ENCODE peak calls at places on chromosomes 5 and 9, in four cellular contexts. Y is H1, S is WTC11, D is K562. C is an unnamed sample.

GRCh38 chr5:173472164-173472563 is 143.9 kb upstream of the STC2 start:
- DNase-seq in D (no peak), S (no peak), Y (no peak), C (no peak)

GRCh38 chr5:174793684-174794328 is 69.4 kb downstream of the MSX2 start:
- DNase-seq in Y (peak; percentile 92), S (peak; percentile 86), D (peak; percentile 59), C (peak; percentile 90)

GRCh38 chr9:38046669-38047300 is 22.2 kb downstream of the SHB start:
- DNase-seq in Y (no peak), S (no peak), D (no peak), C (no peak)

GRCh38 chr5:90135979-90136378 is 273.6 kb downstream of the CETN3 start:
- DNase-seq in Y (peak; percentile 79), S (peak; percentile 68), D (peak; percentile 17), C (no peak)

GRCh38 chr9:1732670-1733069 is 282.5 kb upstream of the SMARCA2 start:
- DNase-seq in Y (no peak), D (no peak), S (no peak), C (no peak)

GRCh38 chr9:122463828-122464632 is 13.7 kb downstream of the OR1J1 start:
- DNase-seq in S (peak; percentile 64), D (peak; percentile 39), Y (no peak), C (peak; percentile 27)

GRCh38 chr9:93326056-93326455 is 125.4 kb upstream of the FAM120A start:
- DNase-seq in D (peak; percentile 12), Y (no peak), S (no peak), C (no peak)

GRCh38 chr5:134460551-134460950 is 48.9 kb upstream of the CDKN2AIPNL start:
- DNase-seq in Y (no peak), D (no peak), S (no peak), C (no peak)

GRCh38 chr9:101354143-101354764 is 30.6 kb downstream of the BAAT start:
- DNase-seq in S (no peak), D (no peak), Y (no peak), C (no peak)

GRCh38 chr5:39501403-39501802 is 76.6 kb upstream of the DAB2 start:
- DNase-seq in D (no peak), Y (no peak), S (no peak), C (no peak)

GRCh38 chr9:34991833-34992375 is 2.4 kb downstream of the DNAJB5 start:
- DNase-seq in Y (peak; percentile 68), D (peak; percentile 51), S (peak; percentile 57), C (no peak)

GRCh38 chr5:87243161-87243877 is 24.4 kb upstream of the RASA1 start:
- DNase-seq in S (no peak), D (no peak), Y (no peak), C (no peak)

GRCh38 chr9:107805198-107805597 is 315.6 kb upstream of the KLF4 start:
- DNase-seq in D (no peak), S (no peak), Y (no peak), C (no peak)

GRCh38 chr5:17024686-17025180 is 88.6 kb upstream of the MYO10 start:
- DNase-seq in D (no peak), S (no peak), Y (no peak), C (no peak)

GRCh38 chr5:143199161-143199560 is 204.3 kb downstream of the NR3C1 start:
- DNase-seq in S (no peak), Y (no peak), D (no peak), C (no peak)

GRCh38 chr9:33446507-33447403 is 638 bp downstream of the AQP3 start:
- DNase-seq in Y (no peak), S (no peak), D (peak; percentile 76), C (peak; percentile 68)

GRCh38 chr5:91712718-91713117 is 329.6 kb upstream of the ARRDC3 start:
- DNase-seq in S (no peak), D (no peak), Y (no peak), C (no peak)

GRCh38 chr5:91636351-91636750 is 253.2 kb upstream of the ARRDC3 start:
- DNase-seq in D (no peak), S (no peak), Y (no peak), C (no peak)

GRCh38 chr5:92945630-92946097 is 635.4 kb downstream of the NR2F1-AS1 start:
- DNase-seq in S (no peak), D (no peak), Y (no peak), C (no peak)

GRCh38 chr5:158174918-158175663 is 316.1 kb upstream of the CLINT1 start:
- DNase-seq in D (peak; percentile 54), S (peak; percentile 85), Y (peak; percentile 90), C (peak; percentile 76)

GRCh38 chr5:160166973-160167622 is 47.8 kb upstream of the PWWP2A start:
- DNase-seq in S (no peak), Y (no peak), D (peak; percentile 1), C (no peak)

GRCh38 chr5:6905423-6905822 is 192.2 kb downstream of the TENT4A start:
- DNase-seq in D (no peak), Y (no peak), S (no peak), C (no peak)

GRCh38 chr9:135588371-135588770 is 26.8 kb downstream of the PAEP start:
- DNase-seq in S (no peak), D (no peak), Y (peak; percentile 31), C (no peak)

GRCh38 chr5:111635151-111635945 is 121.6 kb downstream of the NREP start:
- DNase-seq in D (no peak), S (no peak), Y (no peak), C (no peak)

GRCh38 chr5:138542956-138543729 is at the start of gene ETF1:
- DNase-seq in Y (peak; percentile 98), S (peak; percentile 100), D (peak; percentile 99), C (peak; percentile 97)

GRCh38 chr9:93260290-93261066 is 76.5 kb downstream of the WNK2 start:
- DNase-seq in Y (peak; percentile 44), D (no peak), S (no peak), C (peak; percentile 17)

GRCh38 chr9:15513335-15513734 is 2.6 kb upstream of the PSIP1 start:
- DNase-seq in S (peak; percentile 64), D (peak; percentile 21), Y (peak; percentile 66), C (peak; percentile 31)

GRCh38 chr9:134989206-134990065 is 71.7 kb upstream of the FCN1 start:
- DNase-seq in S (no peak), Y (no peak), D (no peak), C (no peak)

GRCh38 chr5:135008556-135008955 is 25.5 kb downstream of the PITX1 start:
- DNase-seq in D (no peak), S (no peak), Y (no peak), C (peak; percentile 2)

GRCh38 chr5:120735076-120735475 is 271.0 kb downstream of the PRR16 start:
- DNase-seq in D (no peak), Y (no peak), S (no peak), C (no peak)

GRCh38 chr5:180589771-180590542 is 1.3 kb downstream of the SCGB3A1 start:
- DNase-seq in S (no peak), D (no peak), Y (peak; percentile 57), C (peak; percentile 38)

GRCh38 chr5:68381060-68381459 is 165.5 kb downstream of the PIK3R1 start:
- DNase-seq in S (no peak), Y (no peak), D (no peak), C (no peak)

GRCh38 chr9:98374385-98375051 is 119.1 kb upstream of the TBC1D2 start:
- DNase-seq in D (peak; percentile 92), Y (no peak), S (no peak), C (no peak)

GRCh38 chr9:122158202-122158601 is 1.4 kb downstream of the NDUFA8 start:
- DNase-seq in Y (no peak), D (peak; percentile 69), S (peak; percentile 53), C (peak; percentile 60)

GRCh38 chr9:16147726-16148125 is 594.9 kb downstream of the CCDC171 start:
- DNase-seq in Y (no peak), D (no peak), S (no peak), C (no peak)

GRCh38 chr5:79020861-79021561 is 35.9 kb upstream of the ARSB start:
- DNase-seq in S (peak; percentile 64), Y (peak; percentile 61), D (peak; percentile 18), C (peak; percentile 33)
- TF ChIP-seq TEAD4 in S (no peak), Y (no peak), D (no peak), C (peak; percentile 78)

GRCh38 chr5:171750316-171750788 is 35.3 kb upstream of the SMIM23 start:
- DNase-seq in D (no peak), S (peak; percentile 63), Y (peak; percentile 58), C (peak; percentile 26)
- TF ChIP-seq TEAD4 in D (no peak), S (no peak), Y (no peak), C (no peak)

GRCh38 chr9:78574354-78575036 is 277.6 kb downstream of the PSAT1 start:
- DNase-seq in S (no peak), D (no peak), Y (no peak), C (no peak)
- TF ChIP-seq TEAD4 in S (no peak), D (no peak), Y (no peak), C (no peak)

GRCh38 chr5:132378580-132378979 is 9.1 kb downstream of the SLC22A5 start:
- DNase-seq in D (no peak), Y (no peak), S (no peak), C (no peak)

GRCh38 chr5:132376694-132377641 is 7.5 kb downstream of the SLC22A5 start:
- DNase-seq in D (no peak), Y (no peak), S (no peak), C (no peak)

GRCh38 chr5:132372542-132372941 is 3.0 kb downstream of the SLC22A5 start:
- DNase-seq in S (no peak), Y (no peak), D (no peak), C (no peak)

GRCh38 chr5:132377738-132378137 is 8.2 kb downstream of the SLC22A5 start:
- DNase-seq in Y (no peak), D (no peak), S (no peak), C (no peak)

GRCh38 chr5:132375957-132376356 is 6.4 kb downstream of the SLC22A5 start:
- DNase-seq in S (no peak), D (no peak), Y (no peak), C (no peak)
- TF ChIP-seq TEAD4 in S (no peak), D (no peak), Y (no peak), C (no peak)